ENCODE peak calls at places on chromosomes 2 and 18, in ten cellular contexts. M, L, B, F, O, H, Y, R, X and D are unnamed samples.

GRCh38 chr2:19321946-19322345 is 36.5 kb downstream of the OSR1 start:
- DNase-seq in M (no peak), L (no peak), B (no peak), F (no peak), O (no peak), H (no peak), Y (no peak), R (no peak), X (peak), D (no peak)

GRCh38 chr18:59249186-59249774 is 24.0 kb downstream of the RAX start:
- DNase-seq in M (peak), L (no peak), B (no peak), F (no peak), O (peak), H (peak), Y (peak), R (no peak), X (peak), D (no peak)

GRCh38 chr2:102843759-102844443 is 82.1 kb downstream of the TMEM182 start:
- DNase-seq in M (no peak), L (no peak), B (no peak), F (no peak), O (no peak), H (no peak), Y (no peak), R (no peak), X (no peak), D (no peak)

GRCh38 chr2:36338827-36339145 is 16.8 kb upstream of the CRIM1 start:
- DNase-seq in M (no peak), L (no peak), B (no peak), F (no peak), O (no peak), H (no peak), Y (no peak), R (no peak), X (peak), D (no peak)

GRCh38 chr2:74917702-74918619 is 40.5 kb upstream of the POLE4 start:
- DNase-seq in M (no peak), L (no peak), B (no peak), F (no peak), O (no peak), H (no peak), Y (peak), R (no peak), X (peak), D (no peak)

GRCh38 chr18:10519366-10519765 is 6.5 kb upstream of the NAPG start:
- DNase-seq in M (no peak), L (no peak), B (no peak), F (no peak), O (no peak), H (no peak), Y (no peak), R (no peak), X (peak), D (no peak)

GRCh38 chr2:197255550-197255949 is 55.0 kb downstream of the ANKRD44 start:
- DNase-seq in M (peak), L (peak), B (peak), F (no peak), O (peak), H (peak), Y (no peak), R (peak), X (peak), D (peak)

GRCh38 chr2:226184940-226185575 is 614.6 kb downstream of the IRS1 start:
- DNase-seq in M (no peak), L (peak), B (no peak), F (peak), O (peak), H (no peak), Y (peak), R (no peak), X (peak), D (no peak)

GRCh38 chr2:224757934-224758548 is 41.9 kb upstream of the CCDC195 start:
- DNase-seq in M (no peak), L (no peak), B (no peak), F (no peak), O (no peak), H (no peak), Y (no peak), R (no peak), X (no peak), D (no peak)

GRCh38 chr2:85541753-85542457 is 2.9 kb downstream of the MAT2A start:
- DNase-seq in M (peak), L (no peak), B (no peak), F (no peak), O (no peak), H (no peak), Y (no peak), R (no peak), X (no peak), D (no peak)
- TF ChIP-seq POLR2A in M (no peak), L (no peak), B (no peak), F (no peak), O (no peak), H (no peak), Y (no peak), R (no peak), X (no peak), D (no peak)

GRCh38 chr18:79528846-79529245 is 133.1 kb downstream of the NFATC1 start:
- DNase-seq in M (peak), L (peak), B (peak), F (peak), O (peak), H (peak), Y (peak), R (no peak), X (peak), D (peak)
- TF ChIP-seq CTCF in M (peak), L (peak), B (peak), F (peak), O (peak), H (peak), Y (peak), R (peak), X (peak), D (peak)

DNA sequence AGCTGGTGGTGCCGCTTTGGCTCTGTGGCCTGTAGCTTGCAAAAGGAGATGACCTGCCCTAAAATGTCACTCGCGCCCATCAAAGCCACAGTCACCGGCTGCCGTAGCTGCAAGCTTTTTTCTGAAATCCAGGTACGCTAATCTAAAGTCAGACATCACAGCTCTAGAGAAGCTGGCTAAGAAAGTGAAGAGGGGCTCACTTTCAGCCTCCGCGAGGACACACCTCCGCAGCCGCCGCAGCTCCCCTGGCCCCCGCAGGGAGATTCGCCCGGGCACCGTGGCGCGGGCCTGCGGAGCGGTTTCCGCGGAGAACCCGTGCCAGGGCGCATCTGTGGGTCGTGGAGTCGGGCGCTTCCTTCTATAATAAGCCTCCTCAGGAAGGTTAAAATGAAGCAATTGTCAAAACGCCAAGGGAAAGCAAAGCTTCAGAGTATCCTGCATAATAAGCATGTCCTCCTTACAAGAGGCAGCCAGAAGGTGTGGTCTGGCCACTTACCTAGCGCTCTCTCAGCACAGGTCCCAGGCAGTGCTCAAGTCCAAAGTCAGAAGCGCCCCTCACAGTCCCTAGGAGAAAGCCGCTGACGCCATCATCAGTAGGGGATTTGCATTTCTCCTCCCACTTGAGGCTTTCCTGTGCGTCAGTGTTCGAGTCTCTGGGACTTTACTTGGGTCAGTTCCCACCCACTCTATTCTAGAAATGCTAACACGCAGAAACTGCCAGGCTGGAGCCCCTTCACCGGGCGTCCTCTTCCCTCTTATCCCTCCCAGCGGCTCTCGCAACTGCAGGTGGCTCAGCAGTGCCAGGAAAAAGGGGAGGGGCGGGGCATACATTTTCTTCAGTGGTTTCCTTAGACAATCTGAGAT is at the start of gene STAT4:
- DNase-seq in M (peak), L (peak), B (no peak), F (peak), O (peak), H (peak), Y (peak), R (peak), X (peak), D (peak)
- TF ChIP-seq POLR2A in M (no peak), L (no peak), B (no peak), F (no peak), O (no peak), H (no peak), Y (peak), R (no peak), X (no peak), D (peak)

GRCh38 chr2:121382744-121383143 is 97.7 kb upstream of the TFCP2L1 start:
- DNase-seq in M (no peak), L (no peak), B (no peak), F (no peak), O (no peak), H (no peak), Y (peak), R (no peak), X (no peak), D (no peak)
- TF ChIP-seq CTCF in M (no peak), L (no peak), B (no peak), F (no peak), O (no peak), H (no peak), Y (no peak), R (no peak), X (no peak), D (no peak)

GRCh38 chr2:70553584-70554337 is at the start of gene TGFA:
- DNase-seq in M (peak), L (peak), B (peak), F (peak), O (peak), H (peak), Y (peak), R (no peak), X (no peak), D (peak)
- TF ChIP-seq POLR2A in M (peak), L (no peak), B (no peak), F (no peak), O (no peak), H (no peak), Y (peak), R (peak), X (no peak), D (peak)

GRCh38 chr2:85747441-85747840 is 6.3 kb upstream of the ATOH8 start:
- DNase-seq in M (no peak), L (no peak), B (no peak), F (no peak), O (no peak), H (no peak), Y (no peak), R (no peak), X (no peak), D (no peak)

GRCh38 chr2:85745619-85746018 is 8.2 kb upstream of the ATOH8 start:
- DNase-seq in M (no peak), L (no peak), B (no peak), F (no peak), O (no peak), H (no peak), Y (no peak), R (no peak), X (no peak), D (no peak)

GRCh38 chr2:85746313-85747004 is 7.3 kb upstream of the ATOH8 start:
- DNase-seq in M (no peak), L (no peak), B (no peak), F (no peak), O (no peak), H (no peak), Y (no peak), R (no peak), X (no peak), D (no peak)

GRCh38 chr2:85748948-85749875 is 4.6 kb upstream of the ATOH8 start:
- DNase-seq in M (no peak), L (no peak), B (no peak), F (no peak), O (no peak), H (no peak), Y (no peak), R (no peak), X (no peak), D (peak)

DNA sequence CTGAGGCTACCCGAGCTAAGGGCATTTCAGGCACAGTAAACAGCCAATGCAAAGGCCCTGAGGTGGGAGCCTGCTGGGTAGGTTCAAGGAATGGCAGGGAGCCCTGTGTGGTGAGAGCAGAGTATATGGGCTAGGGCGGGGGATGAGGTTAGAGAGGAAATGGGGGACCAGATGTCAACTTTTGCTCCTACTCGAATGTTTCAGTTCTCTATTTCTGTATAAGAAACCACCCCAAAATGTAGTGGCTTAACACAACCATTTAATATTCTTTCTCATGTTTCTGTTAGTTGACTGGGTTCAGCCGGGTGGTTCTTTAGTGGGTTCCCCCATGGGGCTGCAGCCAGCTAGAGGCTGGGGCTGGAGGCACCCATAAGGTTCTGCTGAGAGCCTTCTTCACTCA is 5.8 kb upstream of the ATOH8 start:
- DNase-seq in M (no peak), L (no peak), B (no peak), F (no peak), O (no peak), H (no peak), Y (no peak), R (no peak), X (no peak), D (no peak)
- TF ChIP-seq CTCF in M (no peak), L (no peak), B (no peak), F (no peak), O (no peak), H (no peak), Y (no peak), R (no peak), X (no peak), D (no peak)

DNA sequence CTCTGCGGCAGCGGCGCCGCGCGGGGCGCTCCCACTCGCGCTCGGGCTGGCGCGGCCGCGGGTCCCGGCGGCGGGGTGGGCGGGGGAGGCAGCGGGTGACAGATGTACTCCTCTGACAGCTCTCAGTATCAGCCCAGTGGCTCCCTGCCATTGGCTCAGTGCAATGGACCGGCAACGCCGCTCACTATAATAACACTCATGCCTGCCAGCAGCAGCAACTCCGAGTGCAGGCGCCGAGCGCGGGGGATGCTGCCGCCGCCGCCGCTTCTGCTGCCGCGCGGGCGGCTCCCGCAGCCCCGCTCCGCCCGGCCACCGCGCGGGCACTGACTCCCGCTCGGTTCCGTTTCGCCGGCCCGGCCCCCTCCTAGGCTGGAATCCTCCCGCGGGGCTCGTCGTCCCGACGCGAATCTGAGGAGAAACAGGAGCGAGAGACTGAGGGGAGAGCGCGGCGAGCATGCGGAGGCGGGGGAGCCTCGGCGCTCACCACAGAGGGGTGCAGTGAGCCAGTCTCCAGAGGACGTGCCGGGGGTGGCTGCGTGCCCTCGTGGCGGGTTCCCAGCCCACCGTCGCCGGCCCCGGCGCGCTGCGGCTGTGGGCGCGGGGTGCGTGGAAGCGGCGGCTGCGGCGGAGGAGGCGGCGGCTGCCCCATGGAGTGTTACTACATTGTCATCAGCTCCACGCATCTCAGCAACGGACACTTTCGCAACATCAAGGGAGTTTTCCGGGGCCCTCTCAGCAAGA is at the start of gene ZNF804A:
- DNase-seq in M (peak), L (peak), B (peak), F (peak), O (peak), H (peak), Y (peak), R (no peak), X (peak), D (peak)
- TF ChIP-seq POLR2A in M (no peak), L (no peak), B (no peak), F (no peak), O (no peak), H (no peak), Y (no peak), R (no peak), X (peak), D (no peak)

DNA sequence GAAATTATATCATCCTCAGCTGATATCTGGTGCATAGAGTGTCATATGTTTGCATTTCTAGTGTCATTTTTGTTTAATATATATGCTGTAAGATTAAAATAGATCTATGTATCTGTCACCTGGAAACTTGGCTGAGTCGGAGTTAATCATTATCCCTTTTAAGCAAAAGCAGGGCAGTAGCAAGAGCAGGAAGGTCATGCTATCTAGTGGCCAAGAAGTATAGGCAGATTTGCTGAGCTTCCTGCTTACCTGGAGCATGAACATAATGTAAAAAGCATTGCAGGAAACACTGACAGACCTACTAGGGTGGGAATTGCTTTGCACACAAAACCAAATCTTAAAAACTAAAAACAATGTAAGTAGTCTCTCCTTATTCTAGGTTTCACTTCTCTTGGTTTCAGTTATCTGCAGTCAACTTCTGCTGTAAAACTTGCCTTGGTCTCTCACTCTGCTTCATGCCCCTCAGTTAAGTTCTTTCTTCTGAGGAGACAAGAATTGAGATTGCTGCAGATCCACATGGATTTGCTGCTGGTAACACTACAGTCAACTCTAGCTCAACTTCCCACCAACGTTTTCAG is 295.3 kb downstream of the CDH7 start:
- DNase-seq in M (peak), L (no peak), B (no peak), F (no peak), O (no peak), H (no peak), Y (no peak), R (no peak), X (no peak), D (no peak)
- TF ChIP-seq CTCF in M (peak), L (no peak), B (no peak), F (no peak), O (no peak), H (no peak), Y (no peak), R (no peak), X (no peak), D (peak)

DNA sequence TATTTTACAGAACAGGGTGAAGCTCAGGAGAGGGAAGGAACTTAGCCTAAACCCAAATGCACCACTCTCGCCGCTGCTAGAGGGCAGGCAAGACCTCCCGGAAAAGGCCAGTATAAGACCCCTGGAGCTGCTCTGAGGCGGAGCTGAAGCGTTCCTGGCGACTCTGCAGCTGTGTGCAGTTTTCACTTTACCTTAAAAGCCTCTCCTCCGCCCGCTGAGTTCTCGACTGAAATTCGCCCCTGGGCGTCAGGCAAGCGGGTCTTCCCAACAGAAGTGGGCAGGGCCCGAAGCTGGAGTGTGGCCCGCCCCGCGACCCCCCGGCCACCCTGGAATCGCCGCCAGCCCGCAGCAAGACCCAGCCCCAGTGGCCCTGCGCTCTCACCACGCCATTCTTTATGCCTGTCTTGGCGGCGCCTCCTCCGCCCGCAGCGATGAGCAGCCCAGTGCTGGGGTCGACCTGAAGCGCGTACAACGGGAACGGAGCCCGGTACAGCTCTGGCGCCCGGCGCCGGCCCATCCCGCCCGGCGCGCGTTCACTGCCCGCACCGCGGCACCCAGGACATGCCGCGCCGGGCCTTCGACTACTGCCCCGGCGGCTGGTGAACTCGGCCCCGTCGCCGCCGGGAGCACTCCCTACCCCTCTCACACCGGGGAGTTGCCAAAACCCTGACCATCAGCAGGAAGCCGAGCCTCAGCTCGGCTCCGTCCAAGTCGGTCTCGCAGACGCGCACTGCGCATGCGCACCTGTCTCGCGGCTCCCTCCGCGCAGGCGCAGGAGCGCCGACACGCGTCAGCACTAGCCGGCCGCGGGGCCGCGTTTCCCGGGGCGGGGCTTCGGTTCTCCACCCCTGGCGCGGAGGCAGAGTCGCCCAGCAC is at the start of gene PREB:
- DNase-seq in M (peak), L (peak), B (peak), F (peak), O (peak), H (peak), Y (peak), R (peak), X (peak), D (peak)
- TF ChIP-seq POLR2A in M (peak), L (peak), B (peak), F (peak), O (peak), H (peak), Y (peak), R (peak), X (peak), D (peak)